ENCODE peak calls at places on chromosomes 11 and 22, in seven cellular contexts. One of them, this sample, is unnamed.

GRCh38 chr11:9530020-9530628 is 43.3 kb upstream of the WEE1 start:
- ATAC-seq in psoas muscle: no peak
- ATAC-seq in naive thymus-derived CD8-positive, alpha-beta T cell: no peak
- ATAC-seq in right lobe of liver: no peak
- ATAC-seq in left colon: no peak
- ATAC-seq in CD4-positive, alpha-beta T cell: no peak
- ATAC-seq in naive B cell: no peak
- ATAC-seq in this sample: no peak

GRCh38 chr11:99368579-99368978 is 347.8 kb downstream of the CNTN5 start:
- ATAC-seq in left colon: no peak
- ATAC-seq in naive thymus-derived CD8-positive, alpha-beta T cell: no peak
- ATAC-seq in CD4-positive, alpha-beta T cell: no peak
- ATAC-seq in right lobe of liver: no peak
- ATAC-seq in naive B cell: no peak
- ATAC-seq in psoas muscle: no peak
- ATAC-seq in this sample: no peak

GRCh38 chr11:132200303-132200936 is 830.0 kb downstream of the NTM start:
- ATAC-seq in CD4-positive, alpha-beta T cell: no peak
- ATAC-seq in naive thymus-derived CD8-positive, alpha-beta T cell: no peak
- ATAC-seq in psoas muscle: no peak
- ATAC-seq in naive B cell: no peak
- ATAC-seq in left colon: no peak
- ATAC-seq in right lobe of liver: no peak
- ATAC-seq in this sample: no peak

GRCh38 chr11:32792111-32792947 is 2.1 kb downstream of the CCDC73 start:
- ATAC-seq in naive B cell: peak
- ATAC-seq in psoas muscle: peak
- ATAC-seq in naive thymus-derived CD8-positive, alpha-beta T cell: no peak
- ATAC-seq in right lobe of liver: peak
- ATAC-seq in CD4-positive, alpha-beta T cell: no peak
- ATAC-seq in left colon: peak
- ATAC-seq in this sample: peak

GRCh38 chr11:77602385-77603105 is 12.8 kb downstream of the AQP11 start:
- ATAC-seq in psoas muscle: peak
- ATAC-seq in right lobe of liver: peak
- ATAC-seq in naive B cell: no peak
- ATAC-seq in CD4-positive, alpha-beta T cell: no peak
- ATAC-seq in naive thymus-derived CD8-positive, alpha-beta T cell: no peak
- ATAC-seq in left colon: peak
- ATAC-seq in this sample: peak

GRCh38 chr11:48020092-48020755 is 39.9 kb downstream of the PTPRJ start:
- ATAC-seq in CD4-positive, alpha-beta T cell: peak
- ATAC-seq in right lobe of liver: peak
- ATAC-seq in naive thymus-derived CD8-positive, alpha-beta T cell: no peak
- ATAC-seq in left colon: peak
- ATAC-seq in naive B cell: peak
- ATAC-seq in psoas muscle: no peak
- ATAC-seq in this sample: peak

GRCh38 chr11:83124631-83125424 is 32.1 kb upstream of the PCF11 start:
- ATAC-seq in left colon: no peak
- ATAC-seq in right lobe of liver: no peak
- ATAC-seq in CD4-positive, alpha-beta T cell: no peak
- ATAC-seq in naive B cell: no peak
- ATAC-seq in naive thymus-derived CD8-positive, alpha-beta T cell: no peak
- ATAC-seq in psoas muscle: no peak
- ATAC-seq in this sample: no peak

GRCh38 chr11:81030186-81030585 is 1589.4 kb upstream of the TENM4 start:
- ATAC-seq in CD4-positive, alpha-beta T cell: no peak
- ATAC-seq in naive B cell: no peak
- ATAC-seq in right lobe of liver: no peak
- ATAC-seq in left colon: no peak
- ATAC-seq in psoas muscle: no peak
- ATAC-seq in naive thymus-derived CD8-positive, alpha-beta T cell: no peak
- ATAC-seq in this sample: no peak

GRCh38 chr11:20205807-20206206 is 45.5 kb upstream of the DBX1 start:
- ATAC-seq in naive thymus-derived CD8-positive, alpha-beta T cell: no peak
- ATAC-seq in left colon: no peak
- ATAC-seq in psoas muscle: no peak
- ATAC-seq in right lobe of liver: no peak
- ATAC-seq in naive B cell: no peak
- ATAC-seq in CD4-positive, alpha-beta T cell: no peak
- ATAC-seq in this sample: no peak

GRCh38 chr22:37063436-37064420 is 12.2 kb downstream of the KCTD17 start:
- ATAC-seq in naive B cell: no peak
- ATAC-seq in right lobe of liver: peak
- ATAC-seq in CD4-positive, alpha-beta T cell: no peak
- ATAC-seq in naive thymus-derived CD8-positive, alpha-beta T cell: peak
- ATAC-seq in psoas muscle: no peak
- ATAC-seq in left colon: peak
- ATAC-seq in this sample: no peak

GRCh38 chr11:19410032-19410431 is 169.3 kb upstream of the E2F8 start:
- ATAC-seq in psoas muscle: no peak
- ATAC-seq in right lobe of liver: no peak
- ATAC-seq in left colon: no peak
- ATAC-seq in naive B cell: no peak
- ATAC-seq in CD4-positive, alpha-beta T cell: no peak
- ATAC-seq in naive thymus-derived CD8-positive, alpha-beta T cell: no peak
- ATAC-seq in this sample: no peak

GRCh38 chr11:36817336-36817965 is 219.4 kb upstream of the RAG2 start:
- ATAC-seq in left colon: no peak
- ATAC-seq in naive B cell: no peak
- ATAC-seq in psoas muscle: no peak
- ATAC-seq in naive thymus-derived CD8-positive, alpha-beta T cell: no peak
- ATAC-seq in right lobe of liver: peak
- ATAC-seq in CD4-positive, alpha-beta T cell: no peak
- ATAC-seq in this sample: no peak

GRCh38 chr11:94330789-94331188 is 26.4 kb downstream of the IZUMO1R start:
- ATAC-seq in right lobe of liver: no peak
- ATAC-seq in CD4-positive, alpha-beta T cell: no peak
- ATAC-seq in naive thymus-derived CD8-positive, alpha-beta T cell: no peak
- ATAC-seq in naive B cell: no peak
- ATAC-seq in left colon: no peak
- ATAC-seq in psoas muscle: no peak
- ATAC-seq in this sample: no peak

GRCh38 chr11:1356478-1356960 is 33.2 kb upstream of the BRSK2 start:
- ATAC-seq in right lobe of liver: no peak
- ATAC-seq in naive B cell: no peak
- ATAC-seq in naive thymus-derived CD8-positive, alpha-beta T cell: no peak
- ATAC-seq in left colon: no peak
- ATAC-seq in psoas muscle: no peak
- ATAC-seq in CD4-positive, alpha-beta T cell: no peak
- ATAC-seq in this sample: no peak

GRCh38 chr22:41410311-41410751 is 28.6 kb downstream of the TEF start:
- ATAC-seq in right lobe of liver: peak
- ATAC-seq in left colon: no peak
- ATAC-seq in naive B cell: no peak
- ATAC-seq in CD4-positive, alpha-beta T cell: no peak
- ATAC-seq in psoas muscle: peak
- ATAC-seq in naive thymus-derived CD8-positive, alpha-beta T cell: no peak
- ATAC-seq in this sample: no peak

GRCh38 chr22:25327018-25327755 is 107.7 kb downstream of the CRYBB2 start:
- ATAC-seq in naive thymus-derived CD8-positive, alpha-beta T cell: no peak
- ATAC-seq in psoas muscle: no peak
- ATAC-seq in left colon: no peak
- ATAC-seq in naive B cell: no peak
- ATAC-seq in right lobe of liver: no peak
- ATAC-seq in CD4-positive, alpha-beta T cell: no peak
- ATAC-seq in this sample: no peak

GRCh38 chr11:105071060-105071732 is 26.1 kb upstream of the CARD16 start:
- ATAC-seq in naive B cell: no peak
- ATAC-seq in left colon: peak
- ATAC-seq in naive thymus-derived CD8-positive, alpha-beta T cell: no peak
- ATAC-seq in right lobe of liver: no peak
- ATAC-seq in CD4-positive, alpha-beta T cell: peak
- ATAC-seq in psoas muscle: no peak
- ATAC-seq in this sample: peak

GRCh38 chr11:17547932-17548331 is 873 bp downstream of the OTOG start:
- ATAC-seq in naive thymus-derived CD8-positive, alpha-beta T cell: no peak
- ATAC-seq in right lobe of liver: no peak
- ATAC-seq in CD4-positive, alpha-beta T cell: no peak
- ATAC-seq in psoas muscle: no peak
- ATAC-seq in naive B cell: no peak
- ATAC-seq in left colon: no peak
- ATAC-seq in this sample: no peak

GRCh38 chr11:110230377-110230776 is 66.0 kb downstream of the RDX start:
- ATAC-seq in right lobe of liver: peak
- ATAC-seq in naive thymus-derived CD8-positive, alpha-beta T cell: no peak
- ATAC-seq in left colon: no peak
- ATAC-seq in psoas muscle: no peak
- ATAC-seq in CD4-positive, alpha-beta T cell: no peak
- ATAC-seq in naive B cell: no peak
- ATAC-seq in this sample: no peak

GRCh38 chr11:107780775-107781174 is 68.9 kb upstream of the SLN start:
- ATAC-seq in right lobe of liver: no peak
- ATAC-seq in naive B cell: no peak
- ATAC-seq in CD4-positive, alpha-beta T cell: no peak
- ATAC-seq in left colon: no peak
- ATAC-seq in psoas muscle: no peak
- ATAC-seq in naive thymus-derived CD8-positive, alpha-beta T cell: no peak
- ATAC-seq in this sample: no peak

GRCh38 chr11:92152245-92152644 is 72.4 kb upstream of the FAT3 start:
- ATAC-seq in psoas muscle: no peak
- ATAC-seq in left colon: no peak
- ATAC-seq in CD4-positive, alpha-beta T cell: no peak
- ATAC-seq in right lobe of liver: peak
- ATAC-seq in naive B cell: no peak
- ATAC-seq in naive thymus-derived CD8-positive, alpha-beta T cell: no peak
- ATAC-seq in this sample: no peak